ENCODE peak calls at places on chromosomes 11 and 22, in ten cellular contexts. G, Y, V, F, K, H, Z, L, T and I are unnamed samples.

GRCh38 chr11:93737904-93738612 is 3.2 kb downstream of the TAF1D start:
- DNase-seq in G (peak; percentile 54), Y (peak; percentile 12), V (no peak), F (no peak), K (no peak), H (no peak), Z (no peak), L (no peak), T (no peak), I (no peak)

GRCh38 chr22:24178502-24179440 is 2.5 kb upstream of the SUSD2 start:
- DNase-seq in G (no peak), Y (no peak), V (no peak), F (peak; percentile 67), K (no peak), H (peak; percentile 58), Z (no peak), L (no peak), T (no peak), I (peak; percentile 43)

GRCh38 chr11:130001491-130002351 is 914 bp downstream of the PRDM10 start:
- DNase-seq in G (peak; percentile 52), Y (peak; percentile 30), V (peak; percentile 14), F (peak; percentile 48), K (peak; percentile 39), H (peak; percentile 92), Z (peak; percentile 67), L (peak; percentile 84), T (peak; percentile 60), I (peak; percentile 83)

GRCh38 chr11:92357344-92357743 is 132.7 kb downstream of the FAT3 start:
- DNase-seq in G (no peak), Y (no peak), V (no peak), F (no peak), K (no peak), H (no peak), Z (no peak), L (no peak), T (no peak), I (no peak)

GRCh38 chr11:31856248-31856647 is 45.1 kb upstream of the PAX6 start:
- DNase-seq in G (no peak), Y (no peak), V (no peak), F (no peak), K (no peak), H (no peak), Z (no peak), L (no peak), T (no peak), I (no peak)

GRCh38 chr22:40009231-40009769 is 14.5 kb downstream of the FAM83F start:
- DNase-seq in G (no peak), Y (no peak), V (no peak), F (peak; percentile 81), K (peak; percentile 64), H (peak; percentile 92), Z (peak; percentile 38), L (no peak), T (no peak), I (peak; percentile 42)

GRCh38 chr11:116890193-116890592 is 52.8 kb upstream of the APOA1 start:
- DNase-seq in G (peak; percentile 46), Y (no peak), V (no peak), F (no peak), K (no peak), H (no peak), Z (no peak), L (no peak), T (no peak), I (no peak)

GRCh38 chr11:1205121-1205986 is 17.5 kb upstream of the MUC5B start:
- DNase-seq in G (no peak), Y (no peak), V (no peak), F (peak; percentile 23), K (no peak), H (no peak), Z (peak; percentile 20), L (peak; percentile 54), T (peak; percentile 31), I (no peak)

GRCh38 chr11:77130763-77131513 is 2.9 kb downstream of the MYO7A start:
- DNase-seq in G (no peak), Y (peak; percentile 41), V (peak; percentile 42), F (no peak), K (peak; percentile 70), H (peak; percentile 12), Z (no peak), L (no peak), T (no peak), I (no peak)

DNA sequence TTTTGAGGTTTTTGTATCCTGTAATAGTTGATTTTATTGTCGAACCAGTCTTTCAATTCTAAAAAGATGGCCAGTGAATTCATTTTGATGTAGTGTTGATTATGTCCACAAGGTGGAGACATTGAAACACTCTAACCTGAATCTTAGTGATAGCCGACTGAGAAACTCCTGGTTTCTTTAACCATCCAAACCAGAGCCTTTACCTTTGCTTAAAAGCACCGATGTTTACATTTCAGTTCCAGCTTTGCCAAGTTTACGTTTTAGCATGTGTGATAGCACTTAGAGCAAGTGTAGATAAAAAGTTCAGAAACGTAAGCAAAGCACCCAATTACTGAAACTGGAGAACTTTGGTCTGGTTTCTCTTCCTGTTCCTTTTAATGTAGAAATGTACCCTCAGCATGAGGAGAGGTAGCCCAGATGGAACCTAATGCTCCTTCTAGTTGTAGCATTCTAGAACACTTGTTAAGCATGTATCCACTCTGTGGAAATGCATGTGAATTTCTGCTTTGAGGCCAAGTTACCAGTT is 208.7 kb downstream of the DBX1 start:
- DNase-seq in G (peak; percentile 81), Y (peak; percentile 68), V (peak; percentile 56), F (no peak), K (no peak), H (peak; percentile 77), Z (no peak), L (no peak), T (peak; percentile 53), I (peak; percentile 32)
- TF ChIP-seq CTCF in G (peak; percentile 33), Y (peak; percentile 63), V (peak; percentile 89), F (peak; percentile 77), K (peak; percentile 30), H (peak; percentile 77), Z (peak; percentile 85), L (peak; percentile 65), T (peak; percentile 23), I (peak; percentile 65)

GRCh38 chr11:96124155-96124554 is 200.2 kb upstream of the MTMR2 start:
- DNase-seq in G (no peak), Y (no peak), V (no peak), F (no peak), K (no peak), H (no peak), Z (no peak), L (no peak), T (no peak), I (no peak)

GRCh38 chr11:96123301-96123700 is 199.4 kb upstream of the MTMR2 start:
- DNase-seq in G (no peak), Y (no peak), V (no peak), F (no peak), K (no peak), H (no peak), Z (no peak), L (no peak), T (no peak), I (no peak)

GRCh38 chr11:96119211-96119610 is 195.3 kb upstream of the MTMR2 start:
- DNase-seq in G (no peak), Y (no peak), V (no peak), F (no peak), K (no peak), H (no peak), Z (no peak), L (no peak), T (no peak), I (no peak)

GRCh38 chr11:96125400-96125799 is 201.5 kb upstream of the MTMR2 start:
- DNase-seq in G (no peak), Y (peak; percentile 37), V (no peak), F (no peak), K (no peak), H (no peak), Z (no peak), L (no peak), T (no peak), I (no peak)

GRCh38 chr11:96122601-96123044 is 198.7 kb upstream of the MTMR2 start:
- DNase-seq in G (no peak), Y (peak; percentile 36), V (peak; percentile 20), F (no peak), K (no peak), H (no peak), Z (no peak), L (no peak), T (no peak), I (no peak)
- TF ChIP-seq CTCF in G (no peak), Y (no peak), V (peak; percentile 31), F (no peak), K (no peak), H (no peak), Z (no peak), L (no peak), T (no peak), I (no peak)

GRCh38 chr11:118291453-118291852 is 13.1 kb upstream of the CD3E start:
- DNase-seq in G (no peak), Y (no peak), V (no peak), F (no peak), K (no peak), H (no peak), Z (no peak), L (no peak), T (no peak), I (no peak)

GRCh38 chr11:118294053-118294452 is 10.5 kb upstream of the CD3E start:
- DNase-seq in G (no peak), Y (no peak), V (no peak), F (no peak), K (no peak), H (no peak), Z (no peak), L (no peak), T (no peak), I (no peak)

GRCh38 chr11:118287006-118287405 is 17.5 kb upstream of the CD3E start:
- DNase-seq in G (no peak), Y (peak; percentile 23), V (peak; percentile 37), F (no peak), K (no peak), H (no peak), Z (no peak), L (no peak), T (no peak), I (no peak)

GRCh38 chr11:118289411-118289810 is 15.1 kb upstream of the CD3E start:
- DNase-seq in G (no peak), Y (no peak), V (no peak), F (no peak), K (no peak), H (no peak), Z (no peak), L (no peak), T (no peak), I (no peak)

DNA sequence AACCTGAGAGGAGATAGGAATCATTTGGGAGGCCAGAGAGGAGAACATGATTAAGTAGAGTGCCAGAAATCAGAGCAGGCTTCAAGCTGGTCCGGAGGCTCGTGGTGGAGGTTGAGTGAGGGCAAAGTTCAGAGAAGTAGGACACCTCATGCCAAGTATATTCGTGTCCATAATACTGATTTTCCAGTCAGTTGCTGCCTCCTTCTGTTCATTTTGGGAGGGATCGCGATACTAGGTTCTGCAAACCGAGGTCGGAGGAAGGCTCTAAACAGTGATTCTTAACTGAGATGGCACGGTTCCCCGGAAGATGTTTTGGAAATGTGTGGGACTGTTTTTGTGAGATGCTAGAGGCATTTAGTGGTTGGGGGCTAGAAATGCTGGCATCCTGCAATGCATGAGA is 13.6 kb upstream of the CD3E start:
- DNase-seq in G (peak; percentile 68), Y (no peak), V (peak; percentile 12), F (peak; percentile 45), K (peak; percentile 37), H (peak; percentile 49), Z (no peak), L (no peak), T (peak; percentile 48), I (no peak)
- TF ChIP-seq CTCF in G (peak; percentile 53), Y (peak; percentile 20), V (peak; percentile 51), F (peak; percentile 63), K (no peak), H (peak; percentile 52), Z (no peak), L (peak; percentile 56), T (peak; percentile 66), I (no peak)

GRCh38 chr22:49086606-49087157 is 741.0 kb downstream of the BRD1 start:
- DNase-seq in G (no peak), Y (no peak), V (no peak), F (no peak), K (no peak), H (no peak), Z (no peak), L (peak; percentile 40), T (no peak), I (no peak)
- TF ChIP-seq CTCF in G (no peak), Y (no peak), V (no peak), F (no peak), K (no peak), H (no peak), Z (no peak), L (no peak), T (no peak), I (no peak)